ENCODE peak calls at places on chromosomes 5 and 9, in four cellular contexts. A is keratinocyte; N is mesendoderm; Y is naive thymus-derived CD4-positive, alpha-beta T cell. F is an unnamed sample.

GRCh38 chr5:43627028-43627427 is 24.0 kb downstream of the NNT start:
- DNase-seq in A (no peak), N (peak), Y (no peak), F (peak)

GRCh38 chr5:151345808-151346478 is 1.4 kb downstream of the SLC36A2 start:
- DNase-seq in A (no peak), N (no peak), Y (no peak), F (no peak)

GRCh38 chr5:174491265-174491664 is 233.1 kb upstream of the MSX2 start:
- DNase-seq in A (no peak), N (no peak), Y (no peak), F (peak)

GRCh38 chr5:10536931-10537579 is 26.8 kb upstream of the ANKRD33B start:
- DNase-seq in A (no peak), N (no peak), Y (no peak), F (peak)

GRCh38 chr9:77839459-77840140 is 191.5 kb upstream of the GNA14 start:
- DNase-seq in A (no peak), N (no peak), Y (no peak), F (no peak)

GRCh38 chr5:42924226-42924625 is 112.5 kb upstream of the SELENOP start:
- DNase-seq in A (no peak), N (no peak), Y (no peak), F (no peak)

GRCh38 chr5:181052928-181053759 is 13.1 kb downstream of the BTNL9 start:
- DNase-seq in A (no peak), N (no peak), Y (no peak), F (no peak)

GRCh38 chr9:127561491-127562270 is 50.4 kb upstream of the STXBP1 start:
- DNase-seq in A (peak), N (peak), Y (no peak), F (peak)

GRCh38 chr9:81522721-81523551 is 166.4 kb downstream of the TLE1 start:
- DNase-seq in A (peak), N (peak), Y (no peak), F (peak)

GRCh38 chr9:132627120-132627519 is 42.7 kb downstream of the DDX31 start:
- DNase-seq in A (no peak), N (no peak), Y (no peak), F (no peak)

GRCh38 chr5:158013939-158014338 is 155.0 kb upstream of the CLINT1 start:
- DNase-seq in A (no peak), N (peak), Y (no peak), F (no peak)

GRCh38 chr5:373710-374602 is 52.4 kb downstream of the AHRR start:
- DNase-seq in A (no peak), N (no peak), Y (no peak), F (peak)

GRCh38 chr9:19994296-19994695 is 205.5 kb upstream of the SLC24A2 start:
- DNase-seq in A (peak), N (no peak), Y (no peak), F (no peak)

GRCh38 chr5:161086456-161086855 is 234.4 kb upstream of the ATP10B start:
- DNase-seq in A (no peak), N (no peak), Y (no peak), F (no peak)

GRCh38 chr9:137710751-137711150 is 91.9 kb downstream of the EHMT1 start:
- DNase-seq in A (no peak), N (no peak), Y (no peak), F (no peak)

GRCh38 chr5:178469975-178470692 is 120.1 kb downstream of the COL23A1 start:
- DNase-seq in A (no peak), N (peak), Y (no peak), F (no peak)

GRCh38 chr9:110672873-110673508 is 4.4 kb downstream of the MUSK start:
- DNase-seq in A (no peak), N (no peak), Y (no peak), F (no peak)

GRCh38 chr9:129885670-129886106 is 50.4 kb downstream of the USP20 start:
- DNase-seq in A (peak), N (peak), Y (peak), F (peak)

GRCh38 chr5:172502969-172503368 is 48.6 kb upstream of the SH3PXD2B start:
- DNase-seq in A (no peak), N (peak), Y (no peak), F (no peak)

GRCh38 chr9:85089188-85089969 is 419.9 kb downstream of the NTRK2 start:
- DNase-seq in A (no peak), N (no peak), Y (no peak), F (no peak)

GRCh38 chr5:61765471-61765870 is 433.4 kb downstream of the ZSWIM6 start:
- DNase-seq in A (no peak), N (no peak), Y (no peak), F (no peak)

GRCh38 chr5:91499943-91500531 is 116.9 kb upstream of the ARRDC3 start:
- DNase-seq in A (no peak), N (peak), Y (peak), F (no peak)

GRCh38 chr9:92716557-92716956 is 46.6 kb upstream of the IPPK start:
- DNase-seq in A (no peak), N (peak), Y (peak), F (peak)

GRCh38 chr9:116525611-116526010 is 161.5 kb upstream of the TRIM32 start:
- DNase-seq in A (no peak), N (no peak), Y (no peak), F (no peak)

GRCh38 chr5:112121268-112121667 is 297.8 kb downstream of the EPB41L4A start:
- DNase-seq in A (no peak), N (no peak), Y (no peak), F (no peak)

GRCh38 chr5:107337281-107337680 is 333.5 kb downstream of the EFNA5 start:
- DNase-seq in A (peak), N (no peak), Y (no peak), F (no peak)

GRCh38 chr9:20944507-20944906 is 86.9 kb downstream of the HACD4 start:
- DNase-seq in A (no peak), N (no peak), Y (no peak), F (no peak)

GRCh38 chr5:67199859-67200258 is 3.3 kb upstream of the CD180 start:
- DNase-seq in A (no peak), N (no peak), Y (no peak), F (no peak)

GRCh38 chr5:67202830-67203229 is 6.2 kb upstream of the CD180 start:
- DNase-seq in A (no peak), N (no peak), Y (no peak), F (peak)

GRCh38 chr5:67201897-67202549 is 5.4 kb upstream of the CD180 start:
- DNase-seq in A (no peak), N (no peak), Y (no peak), F (no peak)

GRCh38 chr5:67198917-67199316 is 2.3 kb upstream of the CD180 start:
- DNase-seq in A (no peak), N (no peak), Y (no peak), F (no peak)

GRCh38 chr5:67200809-67201562 is 4.4 kb upstream of the CD180 start:
- DNase-seq in A (no peak), N (no peak), Y (no peak), F (no peak)
- H3K27ac ChIP-seq in A (no peak), N (no peak), Y (no peak), F (no peak)

GRCh38 chr5:94707359-94707758 is 88.9 kb downstream of the SLF1 start:
- DNase-seq in A (no peak), N (no peak), Y (no peak), F (no peak)
- H3K27ac ChIP-seq in A (no peak), N (no peak), Y (no peak), F (no peak)

DNA sequence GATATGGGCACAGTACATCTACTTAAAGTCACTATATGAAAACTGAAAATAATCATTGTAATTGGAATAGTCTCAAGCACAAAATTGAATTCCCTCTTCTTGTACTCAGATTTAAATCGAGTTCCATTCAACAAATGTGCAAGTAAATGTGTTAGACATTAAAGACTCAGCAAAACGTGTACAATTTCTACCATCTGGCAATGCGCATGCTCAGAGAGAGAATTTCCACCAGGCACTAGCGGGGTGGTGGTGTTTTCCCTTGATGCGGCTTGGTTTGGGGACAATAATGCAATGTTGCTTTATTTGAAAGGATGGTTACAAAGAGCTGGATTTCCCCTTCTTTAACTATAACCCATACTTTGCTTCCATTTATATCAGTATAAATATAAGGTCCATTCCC is 59.4 kb downstream of the ADAMTS12 start:
- DNase-seq in A (no peak), N (no peak), Y (no peak), F (no peak)
- H3K27ac ChIP-seq in A (no peak), N (no peak), Y (no peak), F (no peak)

DNA sequence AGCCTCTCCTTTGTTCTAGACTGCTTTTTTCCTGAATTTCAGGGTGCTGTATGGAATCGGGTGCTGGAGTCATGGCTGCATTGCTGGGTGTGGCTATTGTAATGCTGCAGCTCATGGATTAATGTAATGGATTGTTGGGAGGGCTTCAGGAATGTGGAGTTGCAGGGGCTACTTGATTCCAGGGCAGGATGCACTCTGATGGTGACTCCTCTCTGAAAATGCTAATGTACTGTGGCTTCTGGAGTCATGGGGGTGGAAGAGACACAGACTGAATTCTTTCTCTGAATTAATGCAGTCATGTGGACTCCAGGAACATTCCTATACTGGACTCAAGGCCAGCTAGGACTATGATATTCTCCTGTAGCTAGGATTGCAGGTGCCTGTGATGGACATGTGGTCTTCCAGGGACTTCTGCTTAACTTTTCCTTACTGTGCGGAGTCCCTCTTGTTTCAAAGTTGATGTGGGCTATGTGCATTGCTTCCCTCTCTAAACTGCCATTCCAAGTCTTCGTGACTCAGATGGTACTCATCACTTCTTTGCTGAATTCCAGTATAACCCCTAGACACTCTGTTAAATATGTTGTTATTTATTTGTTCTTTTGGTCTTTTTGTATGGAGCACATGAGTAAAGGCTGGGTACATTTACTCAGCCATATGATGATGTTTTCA is 396.2 kb downstream of the KCTD16 start:
- DNase-seq in A (no peak), N (peak), Y (no peak), F (no peak)
- H3K27ac ChIP-seq in A (no peak), N (no peak), Y (no peak), F (no peak)

DNA sequence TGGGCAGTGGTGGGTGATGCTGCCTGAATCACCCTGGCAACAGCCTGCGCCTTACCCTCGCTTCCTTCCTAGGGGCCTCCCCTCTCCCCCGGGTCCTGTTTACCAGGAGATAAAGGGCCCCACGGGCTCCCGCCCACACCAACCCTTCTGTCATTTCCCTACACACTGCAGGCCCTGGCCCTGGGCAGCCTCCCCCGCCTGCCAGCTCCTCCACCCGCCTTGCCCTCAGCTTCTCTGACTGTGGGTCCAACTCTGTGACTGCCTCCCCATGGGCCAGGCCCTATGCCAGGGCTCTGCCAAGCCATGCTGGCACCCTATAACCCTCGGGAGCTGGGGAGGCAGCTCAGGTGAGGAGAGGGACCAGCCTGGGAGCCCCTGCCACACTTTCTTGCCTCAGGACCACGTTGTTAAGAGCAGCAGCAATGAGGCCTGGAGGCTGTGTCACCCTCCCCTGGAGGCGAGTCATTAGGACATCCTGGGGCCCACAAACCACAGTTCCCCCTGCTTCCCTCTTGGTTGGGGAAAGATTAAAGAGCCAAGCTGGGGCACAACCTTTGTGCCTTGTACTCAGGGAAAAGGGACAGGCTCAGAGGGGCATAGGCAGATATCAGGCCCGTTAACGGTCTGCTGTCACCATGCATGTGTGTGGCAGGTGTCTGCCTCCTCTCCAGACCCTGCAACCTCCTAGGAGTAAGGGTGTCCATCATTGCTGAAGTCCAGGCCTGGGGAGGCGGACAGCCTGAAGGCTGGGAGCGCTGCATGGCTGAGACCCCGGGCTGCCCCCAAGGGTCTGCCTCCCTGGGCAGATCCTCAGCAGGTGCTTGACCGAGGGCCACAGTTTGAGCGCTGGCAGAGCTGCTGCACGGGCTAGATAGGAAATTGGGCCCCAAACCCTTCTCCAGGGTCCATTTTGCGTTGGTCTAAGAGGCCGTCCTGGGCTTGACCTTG is 2.7 kb downstream of the MGAT4B start:
- DNase-seq in A (no peak), N (no peak), Y (no peak), F (no peak)
- H3K27ac ChIP-seq in A (no peak), N (no peak), Y (peak), F (peak)

DNA sequence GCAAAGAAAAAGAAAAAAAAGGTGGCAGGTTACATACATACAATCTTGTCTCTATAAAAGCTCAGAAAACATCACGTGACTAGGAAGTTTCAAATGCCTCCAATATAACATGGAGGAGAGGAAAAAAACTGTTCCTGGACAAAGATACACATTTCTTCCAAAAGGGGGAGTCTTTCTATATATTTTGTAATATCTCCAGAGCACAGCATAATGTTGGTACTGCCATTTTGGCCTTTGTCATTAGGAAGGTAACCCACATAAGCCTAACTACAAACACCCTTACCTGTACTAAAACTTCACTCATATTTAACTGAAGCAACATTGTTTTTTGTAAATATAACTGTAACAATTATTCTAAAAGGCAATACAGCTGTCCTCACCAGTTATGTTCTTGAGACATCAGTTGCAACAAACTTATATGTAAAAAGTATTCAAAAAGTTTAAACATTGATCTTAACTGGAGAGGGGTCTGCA is 1.2 kb upstream of the BTF3 start:
- DNase-seq in A (no peak), N (peak), Y (no peak), F (no peak)
- H3K27ac ChIP-seq in A (peak), N (no peak), Y (peak), F (peak)

GRCh38 chr5:142870552-142870951 is 100.4 kb downstream of the ARHGAP26 start:
- DNase-seq in A (no peak), N (no peak), Y (no peak), F (no peak)
- H3K27ac ChIP-seq in A (no peak), N (no peak), Y (no peak), F (no peak)

GRCh38 chr5:177111720-177112394 is 21.7 kb upstream of the NSD1 start:
- DNase-seq in A (no peak), N (peak), Y (no peak), F (peak)

GRCh38 chr5:177116631-177117373 is 16.8 kb upstream of the NSD1 start:
- DNase-seq in A (peak), N (peak), Y (peak), F (no peak)

GRCh38 chr5:177117441-177118045 is 16.0 kb upstream of the NSD1 start:
- DNase-seq in A (no peak), N (no peak), Y (no peak), F (no peak)

GRCh38 chr5:177112589-177113220 is 20.9 kb upstream of the NSD1 start:
- DNase-seq in A (no peak), N (no peak), Y (no peak), F (no peak)

DNA sequence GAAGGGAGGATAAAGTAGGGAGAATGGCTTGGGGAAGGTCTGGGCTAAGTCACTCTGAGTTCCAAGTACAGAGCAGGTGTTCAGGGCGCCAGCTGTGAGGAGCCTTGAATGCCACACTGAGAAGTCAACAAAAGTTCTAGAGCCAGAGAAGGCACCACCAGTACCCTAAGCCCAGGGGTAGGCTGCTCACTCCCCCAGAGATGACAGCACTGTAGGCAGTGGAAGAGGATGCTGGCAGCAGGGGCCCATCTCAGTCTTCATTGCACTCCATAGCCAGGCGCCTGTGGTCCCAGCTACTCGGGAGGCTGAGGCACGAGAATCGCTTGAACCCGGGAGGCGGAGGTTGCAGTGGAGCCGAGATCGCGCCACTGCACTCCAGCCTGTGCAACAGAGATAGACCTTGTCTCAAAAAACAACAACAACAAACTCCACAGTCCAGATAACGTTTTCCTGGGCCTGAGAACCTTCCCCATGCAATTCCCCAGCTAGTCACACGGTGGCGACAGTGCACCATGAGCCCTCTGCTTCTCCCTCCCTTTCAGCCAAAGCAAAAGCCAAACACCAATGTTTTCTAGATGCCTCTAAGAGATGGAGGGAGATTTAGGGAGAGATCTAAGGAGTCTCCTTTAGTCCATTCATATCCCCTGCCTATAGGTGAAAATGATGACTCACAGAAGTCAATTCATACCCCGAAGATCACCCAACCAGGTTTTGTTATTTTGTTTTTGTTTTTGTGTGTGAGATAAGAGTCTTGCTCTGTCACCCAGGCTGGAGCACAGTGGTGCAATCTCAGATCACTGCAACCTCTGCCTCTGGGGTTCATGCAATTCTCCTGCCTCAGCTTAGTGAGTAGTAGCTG is 19.8 kb upstream of the NSD1 start:
- DNase-seq in A (peak), N (peak), Y (peak), F (peak)
- H3K27ac ChIP-seq in A (no peak), N (no peak), Y (no peak), F (no peak)

GRCh38 chr5:2038337-2039179 is 155.8 kb upstream of the IRX4 start:
- DNase-seq in A (no peak), N (peak), Y (peak), F (peak)
- H3K27ac ChIP-seq in A (no peak), N (no peak), Y (no peak), F (no peak)